ENCODE peak calls at places on chromosomes 1 and 21, in ten cellular contexts. I, M, N, W, Q, L, P, X, A and U are unnamed samples.

GRCh38 chr1:156963621-156964020 is 43.2 kb downstream of the LRRC71 start:
- DNase-seq in W (peak), N (peak), M (peak), A (no peak), L (no peak), P (no peak), Q (no peak), X (no peak), I (no peak), U (no peak)

GRCh38 chr1:175314300-175314699 is 121.7 kb upstream of the KIAA0040 start:
- DNase-seq in A (no peak), M (no peak), I (peak), Q (no peak), W (no peak), L (no peak), X (no peak), P (no peak), N (no peak), U (peak)

GRCh38 chr1:67211589-67212563 is 45.6 kb downstream of the IL23R start:
- DNase-seq in L (no peak), W (peak), Q (no peak), M (peak), X (no peak), P (no peak), A (no peak), I (no peak), N (peak), U (no peak)

GRCh38 chr1:232271991-232272589 is 357.8 kb downstream of the SIPA1L2 start:
- DNase-seq in I (no peak), L (no peak), P (no peak), N (no peak), W (no peak), X (no peak), A (no peak), Q (no peak), M (peak), U (no peak)

GRCh38 chr1:204520834-204521709 is 4.9 kb downstream of the MDM4 start:
- DNase-seq in M (peak), W (peak), N (no peak), X (no peak), I (no peak), L (no peak), P (peak), A (peak), Q (no peak), U (peak)

GRCh38 chr21:34795152-34796141 is 126.7 kb downstream of the CLIC6 start:
- DNase-seq in Q (no peak), I (no peak), M (peak), N (peak), A (no peak), W (no peak), X (peak), P (no peak), L (no peak), U (peak)

GRCh38 chr1:160078392-160079195 is 2.7 kb upstream of the KCNJ9 start:
- DNase-seq in P (peak), W (peak), X (no peak), L (no peak), A (peak), N (peak), Q (peak), M (peak), I (no peak), U (peak)

GRCh38 chr1:94122201-94122970 is 1.4 kb upstream of the ABCA4 start:
- DNase-seq in M (no peak), I (no peak), W (no peak), Q (no peak), X (no peak), L (no peak), N (no peak), P (no peak), A (no peak), U (no peak)

GRCh38 chr1:11407301-11407994 is 71.5 kb upstream of the DISP3 start:
- DNase-seq in Q (no peak), W (peak), I (no peak), X (no peak), A (no peak), P (peak), M (no peak), N (no peak), L (no peak), U (no peak)

GRCh38 chr1:164064501-164064900 is 494.5 kb upstream of the PBX1 start:
- DNase-seq in P (no peak), X (no peak), L (no peak), Q (no peak), M (peak), I (no peak), A (no peak), W (no peak), N (no peak), U (no peak)

GRCh38 chr1:48027533-48027835 is 30.3 kb upstream of the TRABD2B start:
- DNase-seq in N (no peak), P (no peak), X (no peak), Q (no peak), M (no peak), W (no peak), A (no peak), L (no peak), I (no peak), U (no peak)

GRCh38 chr1:85850238-85850637 is 142.0 kb upstream of the ZNHIT6 start:
- DNase-seq in W (no peak), A (peak), Q (no peak), M (peak), P (no peak), L (no peak), I (no peak), X (no peak), N (no peak), U (no peak)

GRCh38 chr1:184311580-184311979 is 75.2 kb upstream of the C1orf21 start:
- DNase-seq in A (no peak), N (no peak), W (no peak), L (no peak), I (no peak), M (no peak), P (no peak), Q (no peak), X (no peak), U (no peak)

GRCh38 chr1:233843523-233844204 is 60.8 kb upstream of the SLC35F3 start:
- DNase-seq in X (no peak), A (peak), I (no peak), Q (peak), M (no peak), N (no peak), L (no peak), W (no peak), P (no peak), U (no peak)

GRCh38 chr1:67371681-67372080 is 58.5 kb downstream of the SERBP1 start:
- DNase-seq in P (no peak), L (no peak), Q (no peak), W (no peak), X (no peak), M (peak), N (no peak), A (no peak), I (no peak), U (no peak)

GRCh38 chr1:26373281-26373680 is 731 bp upstream of the ZNF683 start:
- DNase-seq in P (no peak), W (no peak), M (no peak), N (no peak), X (no peak), L (no peak), Q (no peak), A (no peak), I (no peak), U (no peak)

GRCh38 chr1:21568006-21568746 is 59.0 kb downstream of the ALPL start:
- DNase-seq in Q (no peak), M (no peak), P (no peak), W (no peak), X (no peak), I (no peak), A (no peak), N (no peak), L (no peak), U (no peak)

GRCh38 chr1:236302941-236303340 is 21.2 kb upstream of the ERO1B start:
- DNase-seq in N (no peak), L (no peak), W (no peak), Q (no peak), X (no peak), P (no peak), I (no peak), A (no peak), M (no peak), U (no peak)

GRCh38 chr21:44958471-44959191 is 18.8 kb downstream of the SLX9 start:
- DNase-seq in L (peak), N (no peak), X (peak), M (peak), A (peak), Q (no peak), I (no peak), P (no peak), W (no peak), U (no peak)

GRCh38 chr1:232457607-232458006 is 172.3 kb downstream of the SIPA1L2 start:
- DNase-seq in L (no peak), M (no peak), X (no peak), Q (no peak), N (no peak), P (peak), W (peak), A (no peak), I (no peak), U (no peak)

GRCh38 chr1:199404191-199404590 is 623.3 kb upstream of the NR5A2 start:
- DNase-seq in X (no peak), P (no peak), A (no peak), Q (no peak), W (no peak), M (peak), N (no peak), L (no peak), I (no peak), U (no peak)

GRCh38 chr21:29656504-29657227 is 283.1 kb downstream of the GRIK1 start:
- DNase-seq in Q (no peak), N (no peak), I (no peak), M (peak), W (no peak), A (peak), X (no peak), L (no peak), P (no peak), U (no peak)

GRCh38 chr1:156712626-156713025 is 7.2 kb upstream of the CRABP2 start:
- DNase-seq in L (no peak), N (no peak), X (peak), P (no peak), A (no peak), W (no peak), Q (no peak), I (no peak), M (peak), U (peak)

GRCh38 chr21:37620401-37620800 is 253.8 kb downstream of the DYRK1A start:
- DNase-seq in M (peak), I (no peak), N (no peak), Q (no peak), A (no peak), P (no peak), L (no peak), W (no peak), X (no peak), U (no peak)

GRCh38 chr1:239242404-239242803 is 144.0 kb upstream of the CHRM3 start:
- DNase-seq in N (no peak), L (no peak), A (no peak), Q (no peak), I (no peak), W (no peak), M (no peak), X (no peak), P (no peak), U (no peak)

GRCh38 chr1:147786536-147786935 is 26.1 kb upstream of the GJA5 start:
- DNase-seq in L (no peak), I (no peak), Q (no peak), X (no peak), A (no peak), M (no peak), N (no peak), P (no peak), W (no peak), U (no peak)

GRCh38 chr1:11500881-11501280 is 21.9 kb downstream of the DISP3 start:
- DNase-seq in N (no peak), L (peak), A (no peak), X (no peak), W (no peak), Q (no peak), I (no peak), P (no peak), M (no peak), U (no peak)

GRCh38 chr1:151968058-151968457 is 25.6 kb downstream of the S100A10 start:
- DNase-seq in A (no peak), L (no peak), W (peak), I (no peak), N (peak), Q (peak), X (no peak), P (peak), M (peak), U (peak)

GRCh38 chr1:202659541-202659940 is 50.7 kb downstream of the SYT2 start:
- DNase-seq in L (no peak), A (no peak), M (no peak), W (no peak), Q (no peak), P (no peak), I (no peak), X (no peak), N (no peak), U (no peak)

GRCh38 chr1:89724369-89725015 is 91.6 kb downstream of the LRRC8C start:
- DNase-seq in W (peak), I (no peak), P (peak), M (no peak), N (no peak), A (peak), L (no peak), X (peak), Q (no peak), U (no peak)

GRCh38 chr1:230123280-230124186 is 56.5 kb downstream of the GALNT2 start:
- DNase-seq in P (peak), Q (no peak), N (no peak), I (no peak), L (no peak), X (no peak), A (no peak), W (peak), M (peak), U (no peak)